ENCODE peak calls at places on chromosomes 13 and 19, in eight cellular contexts. G is Caco-2, K is fibroblast of mammary gland, B is GM23338, D is SK-N-SH, A is stomach, J is breast epithelium, T is foreskin fibroblast. P is an unnamed sample.

GRCh38 chr19:6007866-6008265 is 29.9 kb upstream of the RANBP3 start:
- DNase-seq in G (no peak), K (no peak), B (no peak), D (no peak), A (no peak), J (no peak), T (no peak), P (no peak)

GRCh38 chr19:34475026-34475974 is 6.3 kb upstream of the WTIP start:
- DNase-seq in G (no peak), K (peak; percentile 92), B (no peak), D (no peak), A (no peak), J (no peak), T (peak; percentile 79), P (peak; percentile 89)

GRCh38 chr13:49587311-49587847 is 2.0 kb upstream of the RCBTB1 start:
- DNase-seq in G (no peak), K (peak; percentile 41), B (no peak), D (no peak), A (no peak), J (no peak), T (peak; percentile 54), P (peak; percentile 28)

GRCh38 chr13:30998548-30999140 is 66.2 kb downstream of the TEX26 start:
- DNase-seq in G (peak; percentile 21), K (peak; percentile 29), B (no peak), D (peak; percentile 77), A (no peak), J (no peak), T (peak; percentile 16), P (peak; percentile 68)

GRCh38 chr13:27403252-27403678 is 21.2 kb upstream of the GTF3A start:
- DNase-seq in G (no peak), K (peak; percentile 48), B (peak; percentile 60), D (no peak), A (no peak), J (no peak), T (peak; percentile 28), P (peak; percentile 88)

GRCh38 chr19:44112802-44113137 is 429 bp upstream of the ZNF225 start:
- DNase-seq in G (no peak), K (no peak), B (peak; percentile 2), D (no peak), A (no peak), J (no peak), T (no peak), P (no peak)

GRCh38 chr19:16942583-16942982 is 53.8 kb downstream of the F2RL3 start:
- DNase-seq in G (no peak), K (no peak), B (no peak), D (no peak), A (peak; percentile 22), J (no peak), T (no peak), P (no peak)

GRCh38 chr19:19320362-19321142 is at the start of the genes MAU2 and SUGP1:
- DNase-seq in G (peak; percentile 91), K (peak; percentile 87), B (peak; percentile 98), D (peak; percentile 96), A (peak; percentile 90), J (peak; percentile 87), T (peak; percentile 86), P (peak; percentile 92)

GRCh38 chr13:34322416-34323074 is 504.6 kb downstream of the RFC3 start:
- DNase-seq in G (no peak), K (no peak), B (no peak), D (no peak), A (no peak), J (no peak), T (no peak), P (no peak)

GRCh38 chr13:20637811-20638210 is 65.7 kb upstream of the IL17D start:
- DNase-seq in G (no peak), K (no peak), B (no peak), D (no peak), A (no peak), J (no peak), T (no peak), P (no peak)

GRCh38 chr19:17938092-17938845 is 5.5 kb downstream of the CCDC124 start:
- DNase-seq in G (peak; percentile 79), K (peak; percentile 93), B (peak; percentile 82), D (peak; percentile 92), A (peak; percentile 83), J (peak; percentile 73), T (peak; percentile 83), P (peak; percentile 87)

GRCh38 chr19:49196527-49197240 is 39.1 kb downstream of the TRPM4 start:
- DNase-seq in G (no peak), K (no peak), B (peak; percentile 24), D (no peak), A (no peak), J (no peak), T (no peak), P (no peak)

GRCh38 chr19:33263325-33264023 is 37.8 kb upstream of the SLC7A10 start:
- DNase-seq in G (no peak), K (no peak), B (no peak), D (no peak), A (no peak), J (no peak), T (no peak), P (no peak)

GRCh38 chr13:46817081-46817480 is 20.1 kb upstream of the ESD start:
- DNase-seq in G (no peak), K (peak; percentile 4), B (peak; percentile 31), D (no peak), A (no peak), J (no peak), T (no peak), P (peak; percentile 50)

GRCh38 chr19:10402441-10403038 is 802 bp downstream of the CDC37 start:
- DNase-seq in G (peak; percentile 44), K (peak; percentile 45), B (peak; percentile 34), D (peak; percentile 76), A (no peak), J (no peak), T (no peak), P (peak; percentile 44)

GRCh38 chr19:57434386-57435061 is 601 bp upstream of the ZNF749 start:
- DNase-seq in G (no peak), K (no peak), B (peak; percentile 80), D (no peak), A (no peak), J (no peak), T (peak; percentile 29), P (no peak)

GRCh38 chr13:27338816-27339215 is 68.2 kb downstream of the RASL11A start:
- DNase-seq in G (peak; percentile 56), K (no peak), B (peak; percentile 87), D (peak; percentile 45), A (no peak), J (no peak), T (no peak), P (no peak)

DNA sequence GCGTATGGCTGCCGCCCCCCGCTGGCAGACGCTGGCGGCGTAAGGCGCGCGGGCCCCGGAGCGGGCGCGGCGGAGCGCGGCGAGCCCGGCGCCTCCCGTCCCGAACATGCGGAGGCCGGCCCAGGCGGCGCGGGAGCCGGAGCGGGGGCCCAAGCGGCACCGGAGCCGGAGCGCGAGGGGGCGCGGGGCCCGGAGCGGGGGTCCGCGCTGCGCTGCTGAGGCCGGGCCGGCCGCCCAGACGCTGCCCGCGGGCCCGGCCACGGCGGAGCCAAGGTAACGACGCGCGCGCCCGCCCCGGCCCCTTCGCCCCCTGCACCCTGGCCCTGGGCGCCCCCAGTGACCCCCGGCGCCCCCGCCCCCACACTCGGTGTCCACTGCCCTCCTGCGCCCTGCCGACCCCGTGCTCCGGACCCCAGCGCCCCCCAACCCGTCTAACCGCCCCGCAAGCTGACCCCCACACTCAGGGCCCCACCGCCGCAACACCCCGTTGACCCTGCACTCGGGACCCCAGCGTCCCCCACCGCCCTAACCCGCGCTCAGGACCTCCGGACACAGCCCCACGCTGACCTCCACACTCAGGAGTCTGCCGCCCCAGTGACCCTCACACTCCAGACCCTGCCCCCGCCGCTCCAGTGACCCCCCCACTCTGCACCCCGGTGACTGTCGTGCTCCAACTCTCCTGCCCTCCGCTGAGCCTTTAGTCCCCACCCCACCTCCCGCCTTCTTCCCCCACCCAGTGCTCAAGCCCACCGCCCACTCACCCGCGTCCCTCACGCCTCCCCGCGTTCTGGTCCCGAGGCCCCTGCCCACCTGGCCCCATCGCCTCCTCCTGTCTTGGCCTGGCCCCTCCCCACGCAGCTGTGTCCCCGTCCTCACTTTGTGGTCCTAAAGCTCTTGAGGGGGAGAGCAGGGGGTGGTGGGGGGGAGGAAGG is at the start of gene CSNK1G2:
- DNase-seq in G (no peak), K (no peak), B (no peak), D (no peak), A (no peak), J (no peak), T (no peak), P (no peak)
- H3K4me3 ChIP-seq in G (peak within 1 kb of the TSS; percentile 96), K (peak within 1 kb of the TSS; percentile 76), B (peak within 1 kb of the TSS; percentile 90), D (peak within 1 kb of the TSS; percentile 90), A (peak within 1 kb of the TSS; percentile 73), J (peak within 1 kb of the TSS; percentile 81), T (peak within 1 kb of the TSS; percentile 82), P (peak within 1 kb of the TSS; percentile 88)

DNA sequence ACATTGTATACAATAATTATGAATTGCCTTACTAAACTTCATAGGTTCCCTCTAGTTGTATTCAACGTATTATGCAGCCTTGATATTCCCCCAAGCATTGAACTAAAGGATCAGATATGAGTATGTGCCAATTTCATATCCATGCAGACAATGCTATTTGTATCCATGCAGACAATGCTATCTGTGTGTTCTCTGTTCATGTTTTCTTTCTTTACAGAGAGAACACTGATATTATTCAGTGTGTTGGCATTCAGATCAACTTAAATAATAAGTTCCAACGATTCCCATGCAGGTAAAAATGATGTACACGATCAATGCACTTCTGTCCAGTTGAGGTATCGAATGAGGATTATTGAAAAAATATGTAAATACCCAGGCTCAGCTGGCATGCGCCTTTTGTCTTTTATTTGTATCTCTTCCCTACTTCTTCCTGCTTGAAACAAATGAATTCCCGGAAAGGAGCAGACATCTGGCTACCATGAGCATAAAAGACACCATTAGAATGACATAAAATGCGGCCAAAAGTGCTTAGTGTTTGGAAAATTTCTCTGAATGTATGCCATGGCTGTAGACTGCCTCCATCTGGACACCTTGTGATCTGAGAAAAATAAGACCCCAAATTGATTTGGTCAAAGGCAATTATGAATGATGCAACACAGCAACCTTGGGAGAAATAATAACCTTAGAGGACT is 731.5 kb downstream of the SLITRK1 start:
- DNase-seq in G (no peak), K (peak; percentile 41), B (peak; percentile 1), D (no peak), A (no peak), J (no peak), T (peak; percentile 32), P (peak; percentile 1)
- TF ChIP-seq CTCF in G (no peak), K (peak; percentile 27), B (peak; percentile 33), D (peak; percentile 25), A (no peak), J (no peak), T (no peak), P (no peak)

DNA sequence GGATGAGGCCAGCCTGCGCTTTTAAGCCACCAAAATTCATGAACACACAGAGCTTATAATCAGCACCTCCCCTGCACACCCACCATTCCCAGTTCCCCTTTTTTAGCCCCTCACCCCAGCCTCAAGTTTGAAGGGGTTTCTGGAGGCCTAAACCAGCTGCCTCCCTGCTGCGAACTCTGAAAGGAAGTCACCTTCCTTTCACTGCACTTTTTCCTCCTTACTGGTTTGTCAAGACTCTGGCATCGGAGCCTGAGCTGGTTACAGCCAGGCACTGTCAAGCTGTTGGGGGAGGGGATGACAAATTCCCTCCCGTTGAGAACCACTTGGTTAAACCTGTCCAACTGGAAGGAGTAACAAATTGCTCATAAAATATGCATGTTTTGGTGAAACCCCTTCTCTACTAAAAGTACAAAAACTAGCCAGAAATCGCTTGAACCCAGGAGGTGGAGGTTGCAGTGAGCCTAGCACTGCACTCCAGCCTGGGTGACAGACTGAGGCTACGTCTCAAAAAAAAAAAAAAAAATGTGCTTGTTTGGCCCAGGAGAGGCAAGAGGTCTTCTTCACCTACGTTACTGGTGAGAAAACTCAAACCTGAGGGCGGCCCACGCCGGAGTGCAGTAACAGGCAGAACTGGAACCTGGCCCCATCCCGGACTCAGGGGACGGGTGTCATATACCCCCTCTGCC is 671 bp upstream of the ADAT3 start:
- DNase-seq in G (peak; percentile 85), K (no peak), B (peak; percentile 92), D (no peak), A (peak; percentile 70), J (peak; percentile 70), T (no peak), P (peak; percentile 43)
- H3K4me3 ChIP-seq in G (peak overlapping the region; percentile 21), K (peak overlapping the region; percentile 26), B (peak overlapping the region; percentile 70), D (no peak overlapping the region), A (peak overlapping the region; percentile 67), J (peak overlapping the region; percentile 82), T (no peak overlapping the region), P (peak overlapping the region; percentile 22)

GRCh38 chr19:13036366-13036976 is 41.2 kb downstream of the NFIX start:
- DNase-seq in G (peak; percentile 60), K (peak; percentile 76), B (no peak), D (no peak), A (peak; percentile 66), J (peak; percentile 71), T (no peak), P (peak; percentile 89)
- TF ChIP-seq CTCF in G (peak; percentile 52), K (peak; percentile 8), B (peak; percentile 33), D (no peak), A (no peak), J (no peak), T (no peak), P (peak; percentile 20)